ENCODE peak calls at places on chromosomes 1 and 21, in five cellular contexts. A is DMS153; C is hippocampal formation; Y is bronchial epithelial cell; I is activated CD8-positive, alpha-beta memory T cell treated with anti-CD3 and anti-CD28 coated beads, Interleukin-2, amount 50 U/mL, for 48 hours. Q is an unnamed sample.
A peak's percentile ranks its signal among the peaks of the same experiment; 100 is the strongest.

GRCh38 chr1:212213754-212214153 is 71.5 kb upstream of the PPP2R5A start:
- DNase-seq in C (no peak), Y (no peak), A (no peak), I (no peak), Q (no peak)

GRCh38 chr1:26164036-26164927 is 4.5 kb downstream of the C1orf232 start:
- DNase-seq in Y (no peak), I (peak; percentile 82), C (no peak), A (no peak), Q (peak; percentile 52)

GRCh38 chr1:41806472-41807155 is 112.1 kb downstream of the HIVEP3 start:
- DNase-seq in A (no peak), Y (no peak), I (peak; percentile 77), C (no peak), Q (no peak)

GRCh38 chr1:55198044-55198443 is 17.1 kb downstream of the USP24 start:
- DNase-seq in C (no peak), I (no peak), A (no peak), Y (no peak), Q (no peak)

GRCh38 chr21:26123012-26123411 is 47.6 kb downstream of the APP start:
- DNase-seq in I (no peak), Y (peak; percentile 36), A (no peak), C (no peak), Q (no peak)

GRCh38 chr1:212962509-212962908 is 12.2 kb downstream of the VASH2 start:
- DNase-seq in A (no peak), I (no peak), Y (no peak), C (no peak), Q (no peak)

GRCh38 chr1:92909321-92909720 is 51.9 kb downstream of the DIPK1A start:
- DNase-seq in I (no peak), C (no peak), Y (peak; percentile 99), A (no peak), Q (no peak)

GRCh38 chr1:47216278-47217059 is 15.6 kb downstream of the TAL1 start:
- DNase-seq in A (no peak), Y (no peak), C (no peak), I (no peak), Q (no peak)

GRCh38 chr1:160256396-160257046 is 5.8 kb downstream of the DCAF8 start:
- DNase-seq in C (no peak), I (no peak), Y (peak; percentile 87), A (no peak), Q (no peak)

GRCh38 chr1:40980453-40981121 is 1.1 kb downstream of the CTPS1 start:
- DNase-seq in A (no peak), C (no peak), I (peak; percentile 77), Y (peak; percentile 76), Q (no peak)

GRCh38 chr1:162956922-162957321 is 95.9 kb upstream of the CCDC190 start:
- DNase-seq in Y (no peak), A (no peak), I (no peak), C (no peak), Q (no peak)

GRCh38 chr21:31161157-31161556 is 122.9 kb upstream of the KRTAP19-8 start:
- DNase-seq in A (no peak), Y (peak; percentile 15), I (no peak), C (peak; percentile 80), Q (peak; percentile 80)

GRCh38 chr1:83909687-83910086 is 89.2 kb downstream of the TTLL7 start:
- DNase-seq in I (no peak), A (no peak), C (no peak), Y (no peak), Q (no peak)

GRCh38 chr1:175511496-175511895 is 231.9 kb downstream of the TNR start:
- DNase-seq in I (no peak), Y (no peak), A (no peak), C (no peak), Q (no peak)

GRCh38 chr1:9903801-9904527 is 6.1 kb downstream of the CTNNBIP1 start:
- DNase-seq in A (no peak), C (no peak), I (no peak), Y (no peak), Q (no peak)

GRCh38 chr1:18948913-18949688 is 7.4 kb downstream of the IFFO2 start:
- DNase-seq in Y (no peak), I (no peak), C (no peak), A (no peak), Q (no peak)

GRCh38 chr1:96722161-96722908 is 751 bp downstream of the PTBP2 start:
- DNase-seq in Y (peak; percentile 15), C (peak; percentile 87), I (no peak), A (no peak), Q (peak; percentile 90)

GRCh38 chr1:42335809-42336518 is 929 bp upstream of the FOXJ3 start:
- DNase-seq in Y (peak; percentile 94), A (peak; percentile 88), C (no peak), I (no peak), Q (no peak)

GRCh38 chr1:197526736-197527371 is 248.4 kb downstream of the DENND1B start:
- DNase-seq in A (no peak), Y (peak; percentile 32), C (peak; percentile 52), I (no peak), Q (peak; percentile 0)

GRCh38 chr1:42766723-42767509 is at the start of the genes C1orf50 and P3H1:
- DNase-seq in Y (peak; percentile 98), C (peak; percentile 99), I (peak; percentile 99), A (peak; percentile 100), Q (peak; percentile 100)

GRCh38 chr1:3610165-3610822 is 1.0 kb downstream of the MEGF6 start:
- DNase-seq in Y (no peak), I (no peak), C (no peak), A (no peak), Q (no peak)

GRCh38 chr1:24566266-24566867 is 10.5 kb downstream of the NCMAP start:
- DNase-seq in C (no peak), I (no peak), A (no peak), Y (peak; percentile 33), Q (no peak)

GRCh38 chr1:29453502-29454240 is 217.3 kb downstream of the PTPRU start:
- DNase-seq in I (no peak), A (peak; percentile 29), Y (peak; percentile 43), C (no peak), Q (no peak)

GRCh38 chr1:115107501-115108260 is 18.4 kb upstream of the TSPAN2 start:
- DNase-seq in I (no peak), Y (no peak), A (no peak), C (no peak), Q (no peak)

GRCh38 chr1:180923024-180923841 is 10.5 kb downstream of the KIAA1614 start:
- DNase-seq in Y (peak; percentile 53), A (no peak), I (no peak), C (no peak), Q (no peak)

GRCh38 chr1:197604327-197604726 is 171.0 kb downstream of the DENND1B start:
- DNase-seq in A (no peak), C (no peak), I (no peak), Y (no peak), Q (no peak)

GRCh38 chr1:168321945-168322344 is 41.3 kb downstream of the TBX19 start:
- DNase-seq in Y (peak; percentile 73), C (no peak), I (no peak), A (peak; percentile 75), Q (peak; percentile 7)

GRCh38 chr1:184426278-184426674 is 39.4 kb downstream of the C1orf21 start:
- DNase-seq in C (no peak), A (no peak), Y (no peak), I (no peak), Q (no peak)

GRCh38 chr1:181390350-181391080 is 92.8 kb upstream of the CACNA1E start:
- DNase-seq in C (peak; percentile 12), I (no peak), A (peak; percentile 97), Y (peak; percentile 17), Q (no peak)

GRCh38 chr1:214205053-214205452 is 75.9 kb upstream of the SMYD2 start:
- DNase-seq in I (no peak), C (no peak), Y (no peak), A (no peak), Q (no peak)

GRCh38 chr21:39562791-39563770 is 49.7 kb upstream of the B3GALT5 start:
- DNase-seq in C (no peak), Y (no peak), A (peak; percentile 24), I (no peak), Q (no peak)

GRCh38 chr1:34049477-34049876 is 115.6 kb downstream of the CSMD2 start:
- DNase-seq in A (no peak), C (no peak), Y (no peak), I (no peak), Q (no peak)

GRCh38 chr1:108044318-108044717 is 79.3 kb upstream of the VAV3 start:
- DNase-seq in A (no peak), I (no peak), Y (no peak), C (no peak), Q (no peak)

GRCh38 chr1:22738522-22738921 is 27.9 kb downstream of the EPHB2 start:
- DNase-seq in A (no peak), I (no peak), C (no peak), Y (peak; percentile 50), Q (no peak)

GRCh38 chr1:76274302-76274701 is 199.8 kb downstream of the ST6GALNAC3 start:
- DNase-seq in C (no peak), Y (no peak), I (no peak), A (no peak), Q (no peak)

Q was measured in midbrain.